ENCODE peak calls at places on chromosomes 5 and 9, in six cellular contexts. W, I, O, E, G and N are unnamed samples.

GRCh38 chr5:31213676-31214638 is 20.5 kb downstream of the CDH6 start:
- DNase-seq in W (no peak), I (no peak), O (no peak), E (peak; percentile 71), G (no peak), N (no peak)

GRCh38 chr5:138492552-138493045 is 27.3 kb downstream of the EGR1 start:
- DNase-seq in W (no peak), I (no peak), O (no peak), E (no peak), G (no peak), N (no peak)

GRCh38 chr9:35790385-35791291 is 753 bp upstream of the NPR2 start:
- DNase-seq in W (peak; percentile 78), I (peak; percentile 65), O (peak; percentile 70), E (peak; percentile 56), G (no peak), N (peak; percentile 63)

GRCh38 chr9:87406545-87407166 is 91.0 kb upstream of the DAPK1 start:
- DNase-seq in W (no peak), I (no peak), O (no peak), E (no peak), G (no peak), N (no peak)

GRCh38 chr5:125505062-125505461 is 758.6 kb upstream of the ZNF608 start:
- DNase-seq in W (no peak), I (no peak), O (no peak), E (no peak), G (no peak), N (no peak)

GRCh38 chr5:160054831-160055230 is 45.9 kb downstream of the TTC1 start:
- DNase-seq in W (no peak), I (no peak), O (no peak), E (no peak), G (no peak), N (no peak)

GRCh38 chr5:108748354-108749129 is 845 bp downstream of the FER start:
- DNase-seq in W (peak; percentile 99), I (peak; percentile 98), O (peak; percentile 96), E (peak; percentile 97), G (peak; percentile 99), N (peak; percentile 99)

GRCh38 chr9:73701415-73702057 is 549.9 kb downstream of the ANXA1 start:
- DNase-seq in W (no peak), I (no peak), O (no peak), E (no peak), G (no peak), N (no peak)

GRCh38 chr9:70746760-70747159 is 332.3 kb upstream of the KLF9 start:
- DNase-seq in W (no peak), I (no peak), O (no peak), E (peak; percentile 6), G (no peak), N (no peak)

GRCh38 chr9:85610074-85610855 is 131.5 kb downstream of the AGTPBP1 start:
- DNase-seq in W (peak; percentile 74), I (peak; percentile 54), O (peak; percentile 48), E (peak; percentile 49), G (no peak), N (no peak)

GRCh38 chr9:113875917-113876805 is at the start of gene ZNF618:
- DNase-seq in W (peak; percentile 42), I (no peak), O (peak; percentile 68), E (peak; percentile 15), G (peak; percentile 82), N (peak; percentile 53)

GRCh38 chr5:78698218-78698751 is 49.7 kb upstream of the LHFPL2 start:
- DNase-seq in W (peak; percentile 12), I (no peak), O (no peak), E (no peak), G (no peak), N (no peak)

GRCh38 chr5:138503487-138504270 is 38.4 kb downstream of the EGR1 start:
- DNase-seq in W (peak; percentile 66), I (peak; percentile 46), O (peak; percentile 38), E (peak; percentile 36), G (no peak), N (no peak)

GRCh38 chr9:100064872-100065581 is 33.8 kb downstream of the ERP44 start:
- DNase-seq in W (no peak), I (peak; percentile 44), O (no peak), E (no peak), G (no peak), N (no peak)